ENCODE peak calls at places on chromosomes 1 and 21, in nine cellular contexts. I, E, W, S, H, A, P, G and D are unnamed samples.

GRCh38 chr1:99763956-99764355 is 2.5 kb downstream of the FRRS1 start:
- DNase-seq in P (no peak), S (peak; percentile 34), G (no peak), A (no peak), I (peak; percentile 11), H (no peak), W (no peak), E (no peak), D (no peak)

GRCh38 chr1:90593312-90593711 is 123.8 kb downstream of the BARHL2 start:
- DNase-seq in W (no peak), G (no peak), P (no peak), S (no peak), H (no peak), E (no peak), I (no peak), A (no peak), D (no peak)

GRCh38 chr21:44742418-44743153 is 31.2 kb upstream of the TSPEAR start:
- DNase-seq in E (no peak), G (no peak), S (peak; percentile 4), A (no peak), W (no peak), H (peak; percentile 15), P (no peak), I (no peak), D (no peak)

GRCh38 chr1:152328801-152329391 is 3.9 kb upstream of the FLG start:
- DNase-seq in H (peak; percentile 19), A (no peak), P (no peak), S (no peak), I (peak; percentile 81), E (no peak), W (no peak), G (no peak), D (no peak)

GRCh38 chr1:188027613-188028012 is 1198.9 kb downstream of the PLA2G4A start:
- DNase-seq in W (no peak), I (peak; percentile 88), H (peak; percentile 92), S (peak; percentile 97), A (no peak), E (no peak), P (no peak), G (no peak), D (no peak)

GRCh38 chr1:29653034-29653810 is 416.9 kb downstream of the PTPRU start:
- DNase-seq in P (no peak), W (no peak), E (peak; percentile 6), I (no peak), S (no peak), H (no peak), G (no peak), A (peak; percentile 58), D (no peak)

GRCh38 chr1:107352850-107353249 is 212.0 kb downstream of the NTNG1 start:
- DNase-seq in A (no peak), S (no peak), G (no peak), W (no peak), P (no peak), E (no peak), I (no peak), H (no peak), D (no peak)

GRCh38 chr21:42541174-42541573 is 27.5 kb downstream of the SLC37A1 start:
- DNase-seq in E (no peak), I (no peak), A (no peak), P (no peak), W (no peak), G (no peak), S (no peak), H (no peak), D (peak; percentile 63)

GRCh38 chr1:177219458-177220390 is 49.0 kb downstream of the BRINP2 start:
- DNase-seq in W (no peak), S (no peak), I (no peak), E (no peak), H (no peak), G (no peak), A (no peak), P (peak; percentile 8), D (no peak)

GRCh38 chr1:94602312-94602711 is 60.8 kb upstream of the F3 start:
- DNase-seq in S (peak; percentile 82), E (peak; percentile 57), H (peak; percentile 24), A (no peak), G (no peak), W (no peak), P (peak; percentile 33), I (peak; percentile 21), D (no peak)

GRCh38 chr1:59026472-59026948 is 242.7 kb upstream of the JUN start:
- DNase-seq in E (no peak), W (no peak), G (no peak), H (peak; percentile 84), A (no peak), S (peak; percentile 74), I (peak; percentile 89), P (no peak), D (no peak)

GRCh38 chr1:171841931-171842723 is 829 bp downstream of the DNM3 start:
- DNase-seq in A (peak; percentile 41), S (no peak), G (peak; percentile 73), W (peak; percentile 50), E (peak; percentile 19), P (peak; percentile 11), I (peak; percentile 18), H (no peak), D (peak; percentile 79)

GRCh38 chr1:44010935-44011610 is 19.7 kb downstream of the CCDC24 start:
- DNase-seq in A (no peak), S (no peak), W (peak; percentile 74), P (no peak), H (no peak), G (no peak), I (no peak), E (no peak), D (no peak)

GRCh38 chr21:31813873-31814272 is 58.9 kb upstream of the HUNK start:
- DNase-seq in G (no peak), W (no peak), P (no peak), I (no peak), S (no peak), A (no peak), E (no peak), H (no peak), D (no peak)

GRCh38 chr21:43904316-43904925 is 39.4 kb downstream of the AGPAT3 start:
- DNase-seq in G (no peak), W (no peak), I (no peak), S (no peak), A (peak; percentile 7), P (no peak), H (no peak), E (no peak), D (peak; percentile 57)

GRCh38 chr1:162135271-162135775 is 65.8 kb downstream of the NOS1AP start:
- DNase-seq in I (no peak), G (no peak), W (no peak), E (no peak), A (no peak), S (no peak), H (no peak), P (no peak), D (no peak)

GRCh38 chr21:39314155-39315027 is 959 bp upstream of the BRWD1 start:
- DNase-seq in P (peak; percentile 60), H (peak; percentile 66), W (peak; percentile 64), I (peak; percentile 67), S (peak; percentile 65), E (peak; percentile 63), G (no peak), A (peak; percentile 71), D (peak; percentile 61)

GRCh38 chr21:28459193-28459592 is 533.5 kb downstream of the LTN1 start:
- DNase-seq in G (no peak), I (no peak), H (no peak), S (no peak), E (no peak), A (no peak), W (no peak), P (no peak), D (no peak)

GRCh38 chr1:145922266-145922665 is 3.7 kb upstream of the PEX11B start:
- DNase-seq in I (no peak), G (no peak), W (no peak), H (no peak), E (no peak), A (no peak), S (peak; percentile 24), P (no peak), D (no peak)

GRCh38 chr1:63746129-63746864 is 27.5 kb upstream of the ROR1 start:
- DNase-seq in H (peak; percentile 6), E (no peak), S (peak; percentile 95), I (peak; percentile 67), A (peak; percentile 34), W (no peak), G (no peak), P (no peak), D (no peak)

GRCh38 chr1:47921935-47922415 is 75.2 kb downstream of the TRABD2B start:
- DNase-seq in H (no peak), I (no peak), G (no peak), E (no peak), S (no peak), P (no peak), W (no peak), A (no peak), D (peak; percentile 43)

GRCh38 chr1:227032396-227032795 is 92.3 kb downstream of the COQ8A start:
- DNase-seq in A (peak; percentile 10), W (no peak), E (no peak), I (no peak), G (no peak), S (no peak), P (no peak), H (no peak), D (no peak)

GRCh38 chr1:1968767-1969504 is 34.6 kb downstream of the CFAP74 start:
- DNase-seq in I (no peak), H (no peak), G (no peak), P (no peak), A (no peak), W (no peak), E (no peak), S (no peak), D (no peak)